ENCODE peak calls at places on chromosomes 5 and 9, in seven cellular contexts. Y is Panc1; K is CD4-positive, alpha-beta memory T cell; M is cardiac muscle cell; L is GM23248; Z is transverse colon; X is hepatocyte. V is an unnamed sample. For H3K4me1 and H3K36me3, the result is how much of the 10 kb centered on the place peaks cover.

GRCh38 chr9:113772121-113772885 is 103.8 kb upstream of the ZNF618 start:
- DNase-seq in Y (no peak), K (no peak), M (no peak), L (peak), Z (no peak), X (no peak), V (no peak)

GRCh38 chr9:131837316-131837715 is 97.4 kb upstream of the RAPGEF1 start:
- DNase-seq in Y (no peak), K (no peak), M (peak), L (peak), Z (no peak), X (peak), V (no peak)

GRCh38 chr9:113906411-113907110 is 30.5 kb downstream of the ZNF618 start:
- DNase-seq in Y (no peak), K (no peak), M (no peak), L (peak), Z (no peak), X (no peak), V (no peak)

GRCh38 chr5:8848997-8849585 is 696.8 kb downstream of the SEMA5A start:
- DNase-seq in Y (no peak), K (no peak), M (no peak), L (peak), Z (no peak), X (no peak), V (no peak)

GRCh38 chr5:1118738-1119137 is 6.9 kb upstream of the SLC12A7 start:
- DNase-seq in Y (no peak), K (no peak), M (no peak), L (no peak), Z (peak), X (peak), V (no peak)

GRCh38 chr5:77893225-77893860 is 117.2 kb upstream of the TBCA start:
- DNase-seq in Y (peak), K (no peak), M (no peak), L (peak), Z (no peak), X (peak), V (no peak)

GRCh38 chr5:178380541-178381074 is 148.0 kb upstream of the PHYKPL start:
- DNase-seq in Y (no peak), K (no peak), M (no peak), L (no peak), Z (no peak), X (no peak), V (no peak)

GRCh38 chr5:421901-422300 is 21.1 kb upstream of the EXOC3 start:
- DNase-seq in Y (no peak), K (no peak), M (no peak), L (no peak), Z (no peak), X (no peak), V (no peak)

GRCh38 chr9:16031971-16032370 is 479.1 kb downstream of the CCDC171 start:
- DNase-seq in Y (no peak), K (no peak), M (no peak), L (peak), Z (no peak), X (no peak), V (no peak)

GRCh38 chr5:10021248-10021647 is 228.4 kb downstream of the ATPSCKMT start:
- DNase-seq in Y (no peak), K (no peak), M (no peak), L (no peak), Z (no peak), X (no peak), V (no peak)

GRCh38 chr5:142290574-142291299 is 34.1 kb downstream of the SPRY4 start:
- DNase-seq in Y (no peak), K (no peak), M (no peak), L (peak), Z (no peak), X (no peak), V (no peak)

GRCh38 chr9:125472926-125473701 is 211.5 kb downstream of the GAPVD1 start:
- DNase-seq in Y (no peak), K (no peak), M (peak), L (peak), Z (no peak), X (peak), V (no peak)

GRCh38 chr5:163649522-163649921 is 144.1 kb downstream of the MAT2B start:
- DNase-seq in Y (peak), K (no peak), M (no peak), L (peak), Z (no peak), X (no peak), V (no peak)

GRCh38 chr5:143887302-143887638 is 75.3 kb downstream of the HMHB1 start:
- DNase-seq in Y (no peak), K (no peak), M (peak), L (peak), Z (no peak), X (no peak), V (no peak)

GRCh38 chr9:86175223-86175622 is 75.9 kb upstream of the GOLM1 start:
- DNase-seq in Y (no peak), K (no peak), M (no peak), L (no peak), Z (no peak), X (no peak), V (no peak)

GRCh38 chr9:22622823-22623222 is 176.2 kb downstream of the DMRTA1 start:
- DNase-seq in Y (no peak), K (no peak), M (no peak), L (no peak), Z (no peak), X (no peak), V (no peak)

GRCh38 chr5:37696190-37697021 is 143.4 kb downstream of the GDNF start:
- DNase-seq in Y (peak), K (no peak), M (no peak), L (peak), Z (no peak), X (peak), V (no peak)

GRCh38 chr9:38641985-38642864 is 21.8 kb upstream of the ANKRD18A start:
- DNase-seq in Y (no peak), K (peak), M (peak), L (peak), Z (peak), X (peak), V (no peak)

GRCh38 chr5:34657550-34657921 is 1.4 kb downstream of the RAI14 start:
- DNase-seq in Y (no peak), K (no peak), M (peak), L (peak), Z (peak), X (peak), V (no peak)

GRCh38 chr9:131593936-131594665 is 48.8 kb downstream of the PRRT1B start:
- DNase-seq in Y (no peak), K (no peak), M (no peak), L (no peak), Z (no peak), X (no peak), V (no peak)

GRCh38 chr9:93119953-93120845 is 13.9 kb downstream of the NINJ1 start:
- DNase-seq in Y (no peak), K (no peak), M (no peak), L (peak), Z (peak), X (peak), V (no peak)

GRCh38 chr9:76576344-76576743 is 117.4 kb downstream of the GCNT1 start:
- DNase-seq in Y (no peak), K (peak), M (no peak), L (peak), Z (peak), X (peak), V (no peak)

GRCh38 chr5:147538232-147538631 is 28.4 kb upstream of the DPYSL3 start:
- DNase-seq in Y (no peak), K (no peak), M (no peak), L (no peak), Z (no peak), X (no peak), V (no peak)

GRCh38 chr9:84793251-84793650 is 123.7 kb downstream of the NTRK2 start:
- DNase-seq in Y (no peak), K (no peak), M (no peak), L (no peak), Z (no peak), X (no peak), V (no peak)

GRCh38 chr9:8078641-8079140 is 279.1 kb upstream of the DMAC1 start:
- DNase-seq in Y (no peak), K (no peak), M (no peak), L (no peak), Z (no peak), X (no peak), V (no peak)

GRCh38 chr5:150505816-150506215 is 2.1 kb upstream of the NDST1 start:
- DNase-seq in Y (no peak), K (no peak), M (no peak), L (no peak), Z (no peak), X (no peak), V (no peak)
- H3K4me1 ChIP-seq in Y (half or more), K (under half), M (under half), L (half or more), Z (half or more), X (half or more), V (under half)

GRCh38 chr5:134143964-134144941 is 29.8 kb downstream of the TCF7 start:
- DNase-seq in Y (no peak), K (no peak), M (no peak), L (no peak), Z (no peak), X (peak), V (peak)
- H3K36me3 ChIP-seq in Y (under half), K (half or more), M (under half), L (under half), Z (under half), X (under half), V (half or more)

GRCh38 chr5:103904651-103905050 is 342.1 kb upstream of the NUDT12 start:
- DNase-seq in Y (no peak), K (no peak), M (no peak), L (no peak), Z (no peak), X (no peak), V (no peak)
- H3K4me3 ChIP-seq in Y (no peak), K (no peak), M (no peak), L (no peak), Z (no peak), X (no peak), V (no peak)

GRCh38 chr9:27602954-27603353 is 29.7 kb upstream of the C9orf72 start:
- DNase-seq in Y (no peak), K (no peak), M (no peak), L (no peak), Z (no peak), X (no peak), V (no peak)
- H3K4me1 ChIP-seq in Y (under half), K (under half), M (under half), L (under half), Z (under half), X (under half), V (under half)